ENCODE peak calls at places on chromosomes 2 and 18, in seven cellular contexts. A is A549, K is adrenal gland, G is stomach, P is GM12878, Y is lower leg skin, R is transverse colon. B is an unnamed sample.
A peak's percentile ranks its signal among the peaks of the same experiment; 100 is the strongest.

GRCh38 chr18:35409921-35410320 is 32.8 kb upstream of the ZNF396 start:
- DNase-seq in A (no peak), K (no peak), G (no peak), P (no peak), Y (no peak), R (peak; percentile 56), B (no peak)

GRCh38 chr2:181985632-181986205 is at the start of gene PPP1R1C:
- DNase-seq in A (no peak), K (no peak), G (no peak), P (no peak), Y (no peak), R (no peak), B (no peak)

GRCh38 chr2:24973812-24974211 is 2.1 kb upstream of the DNAJC27 start:
- DNase-seq in A (no peak), K (no peak), G (no peak), P (no peak), Y (no peak), R (no peak), B (no peak)

GRCh38 chr18:22872894-22873537 is 60.1 kb upstream of the RBBP8 start:
- DNase-seq in A (peak; percentile 2), K (no peak), G (no peak), P (peak; percentile 3), Y (no peak), R (no peak), B (no peak)

GRCh38 chr18:57803119-57803969 is at the start of gene ATP8B1:
- DNase-seq in A (peak; percentile 55), K (peak; percentile 84), G (peak; percentile 98), P (no peak), Y (peak; percentile 76), R (peak; percentile 96), B (peak; percentile 29)

GRCh38 chr2:158692372-158693103 is 102.6 kb upstream of the DAPL1 start:
- DNase-seq in A (no peak), K (no peak), G (no peak), P (no peak), Y (no peak), R (no peak), B (no peak)

GRCh38 chr2:178241852-178242551 is 47.7 kb downstream of the OSBPL6 start:
- DNase-seq in A (peak; percentile 69), K (peak; percentile 65), G (peak; percentile 37), P (no peak), Y (peak; percentile 61), R (peak; percentile 20), B (peak; percentile 56)

GRCh38 chr2:236166781-236167296 is 1.3 kb downstream of the GBX2 start:
- DNase-seq in A (no peak), K (no peak), G (no peak), P (no peak), Y (no peak), R (no peak), B (no peak)

GRCh38 chr18:56173542-56174220 is 464.7 kb downstream of the TXNL1 start:
- DNase-seq in A (no peak), K (no peak), G (no peak), P (no peak), Y (no peak), R (no peak), B (no peak)

GRCh38 chr2:38835015-38835601 is 40.6 kb downstream of the DHX57 start:
- DNase-seq in A (no peak), K (no peak), G (no peak), P (no peak), Y (no peak), R (no peak), B (no peak)

GRCh38 chr2:15943914-15944313 is 3.6 kb downstream of the MYCN start:
- DNase-seq in A (no peak), K (no peak), G (no peak), P (no peak), Y (no peak), R (no peak), B (peak; percentile 29)

GRCh38 chr2:199933466-199933865 is 21.8 kb downstream of the TYW5 start:
- DNase-seq in A (no peak), K (no peak), G (no peak), P (no peak), Y (no peak), R (no peak), B (no peak)

GRCh38 chr2:158745067-158745865 is 49.9 kb upstream of the DAPL1 start:
- DNase-seq in A (peak; percentile 37), K (peak; percentile 49), G (no peak), P (no peak), Y (no peak), R (peak; percentile 37), B (peak; percentile 81)

GRCh38 chr2:126543081-126543480 is 112.9 kb upstream of the GYPC start:
- DNase-seq in A (no peak), K (no peak), G (no peak), P (no peak), Y (no peak), R (no peak), B (no peak)

GRCh38 chr2:65991864-65992554 is 442.9 kb upstream of the MEIS1 start:
- DNase-seq in A (no peak), K (no peak), G (no peak), P (no peak), Y (peak; percentile 19), R (peak; percentile 9), B (no peak)

GRCh38 chr2:111120253-111121027 is at the start of gene BCL2L11:
- DNase-seq in A (peak; percentile 70), K (peak; percentile 91), G (peak; percentile 96), P (no peak), Y (peak; percentile 87), R (peak; percentile 96), B (peak; percentile 94)
- TF ChIP-seq POLR2A in A (peak; percentile 90), K (peak; percentile 95), G (no peak), P (peak; percentile 88), Y (peak; percentile 62), R (peak; percentile 64), B (peak; percentile 32)

GRCh38 chr2:99851811-99852210 is 290.6 kb downstream of the AFF3 start:
- DNase-seq in A (no peak), K (no peak), G (no peak), P (no peak), Y (no peak), R (no peak), B (no peak)
- TF ChIP-seq CTCF in A (no peak), K (no peak), G (no peak), P (no peak), Y (no peak), R (no peak), B (no peak)

GRCh38 chr18:74499633-74500032 is 3.5 kb downstream of the CNDP2 start:
- DNase-seq in A (no peak), K (peak; percentile 71), G (peak; percentile 71), P (peak; percentile 37), Y (peak; percentile 49), R (peak; percentile 84), B (no peak)
- TF ChIP-seq POLR2A in A (no peak), K (no peak), G (no peak), P (peak; percentile 52), Y (no peak), R (peak; percentile 41), B (no peak)

DNA sequence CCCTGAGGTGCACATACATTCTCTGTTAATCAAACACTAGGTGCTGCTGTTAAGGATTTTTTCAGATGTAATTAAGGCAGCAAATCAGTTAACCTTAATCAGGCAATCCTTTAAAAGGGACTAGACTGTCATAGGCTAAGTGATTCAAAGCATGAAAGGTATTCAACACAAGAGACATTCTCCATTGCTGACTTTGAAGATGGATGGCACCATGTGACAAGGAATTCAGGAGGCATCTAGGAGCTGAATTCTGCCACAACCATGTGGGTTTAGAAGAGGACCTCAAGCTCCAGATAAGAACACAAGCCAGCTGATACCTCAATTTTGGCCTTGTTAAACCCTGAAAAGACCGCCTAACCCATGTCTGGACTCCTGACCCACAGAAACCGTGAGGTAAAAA is 84.0 kb downstream of the SMAD2 start:
- DNase-seq in A (no peak), K (no peak), G (no peak), P (no peak), Y (no peak), R (no peak), B (no peak)
- TF ChIP-seq CTCF in A (no peak), K (no peak), G (no peak), P (no peak), Y (no peak), R (no peak), B (no peak)

GRCh38 chr2:190990132-190990531 is 23.8 kb downstream of the STAT1 start:
- DNase-seq in A (no peak), K (no peak), G (no peak), P (no peak), Y (no peak), R (no peak), B (no peak)
- TF ChIP-seq POLR2A in A (no peak), K (no peak), G (no peak), P (no peak), Y (no peak), R (no peak), B (no peak)

GRCh38 chr2:1591978-1592907 is 152.1 kb downstream of the PXDN start:
- DNase-seq in A (peak; percentile 36), K (peak; percentile 32), G (no peak), P (no peak), Y (peak; percentile 35), R (peak; percentile 84), B (peak; percentile 78)
- TF ChIP-seq CTCF in A (peak; percentile 10), K (peak; percentile 51), G (peak; percentile 39), P (no peak), Y (no peak), R (peak; percentile 72), B (peak; percentile 71)